ENCODE peak calls at places on chromosome 17, in four cellular contexts. One of them, this sample, is unnamed.

GRCh38 chr17:75428775-75429469 is 23.4 kb upstream of the GRB2 start:
- DNase-seq in stimulated activated CD8-positive, alpha-beta memory T cell treated with anti-CD3 and anti-CD28 coated beads, Interleukin-15, amount 100 ng/mL, for 24 hours: no peak
- DNase-seq in activated T-cell treated with anti-CD3 and anti-CD28 coated beads, Interleukin-2, amount 50 U/mL, for 72 hours: no peak
- DNase-seq in amniotic stem cell: peak
- DNase-seq in this sample: no peak

GRCh38 chr17:19304209-19304608 is 58.3 kb downstream of the B9D1 start:
- DNase-seq in amniotic stem cell: no peak
- DNase-seq in activated T-cell treated with anti-CD3 and anti-CD28 coated beads, Interleukin-2, amount 50 U/mL, for 72 hours: no peak
- DNase-seq in stimulated activated CD8-positive, alpha-beta memory T cell treated with anti-CD3 and anti-CD28 coated beads, Interleukin-15, amount 100 ng/mL, for 24 hours: no peak
- DNase-seq in this sample: no peak

GRCh38 chr17:38538906-38539305 is 66.8 kb downstream of the SRCIN1 start:
- DNase-seq in stimulated activated CD8-positive, alpha-beta memory T cell treated with anti-CD3 and anti-CD28 coated beads, Interleukin-15, amount 100 ng/mL, for 24 hours: no peak
- DNase-seq in amniotic stem cell: no peak
- DNase-seq in activated T-cell treated with anti-CD3 and anti-CD28 coated beads, Interleukin-2, amount 50 U/mL, for 72 hours: no peak
- DNase-seq in this sample: no peak

GRCh38 chr17:41678411-41678906 is 10.2 kb upstream of the EIF1 start:
- DNase-seq in stimulated activated CD8-positive, alpha-beta memory T cell treated with anti-CD3 and anti-CD28 coated beads, Interleukin-15, amount 100 ng/mL, for 24 hours: no peak
- DNase-seq in activated T-cell treated with anti-CD3 and anti-CD28 coated beads, Interleukin-2, amount 50 U/mL, for 72 hours: no peak
- DNase-seq in amniotic stem cell: no peak
- DNase-seq in this sample: no peak

GRCh38 chr17:208429-208828 is 27.0 kb upstream of the DOC2B start:
- DNase-seq in stimulated activated CD8-positive, alpha-beta memory T cell treated with anti-CD3 and anti-CD28 coated beads, Interleukin-15, amount 100 ng/mL, for 24 hours: no peak
- DNase-seq in amniotic stem cell: no peak
- DNase-seq in activated T-cell treated with anti-CD3 and anti-CD28 coated beads, Interleukin-2, amount 50 U/mL, for 72 hours: no peak
- DNase-seq in this sample: no peak

GRCh38 chr17:37713028-37713431 is 31.8 kb downstream of the HNF1B start:
- DNase-seq in activated T-cell treated with anti-CD3 and anti-CD28 coated beads, Interleukin-2, amount 50 U/mL, for 72 hours: no peak
- DNase-seq in amniotic stem cell: no peak
- DNase-seq in stimulated activated CD8-positive, alpha-beta memory T cell treated with anti-CD3 and anti-CD28 coated beads, Interleukin-15, amount 100 ng/mL, for 24 hours: no peak
- DNase-seq in this sample: no peak

GRCh38 chr17:77049440-77049839 is 91.3 kb upstream of the SEC14L1 start:
- DNase-seq in amniotic stem cell: no peak
- DNase-seq in stimulated activated CD8-positive, alpha-beta memory T cell treated with anti-CD3 and anti-CD28 coated beads, Interleukin-15, amount 100 ng/mL, for 24 hours: no peak
- DNase-seq in activated T-cell treated with anti-CD3 and anti-CD28 coated beads, Interleukin-2, amount 50 U/mL, for 72 hours: no peak
- DNase-seq in this sample: no peak

GRCh38 chr17:44531019-44531418 is 26.3 kb upstream of the FZD2 start:
- DNase-seq in stimulated activated CD8-positive, alpha-beta memory T cell treated with anti-CD3 and anti-CD28 coated beads, Interleukin-15, amount 100 ng/mL, for 24 hours: no peak
- DNase-seq in amniotic stem cell: no peak
- DNase-seq in activated T-cell treated with anti-CD3 and anti-CD28 coated beads, Interleukin-2, amount 50 U/mL, for 72 hours: no peak
- DNase-seq in this sample: no peak

GRCh38 chr17:65297384-65297783 is 160.2 kb downstream of the RGS9 start:
- DNase-seq in activated T-cell treated with anti-CD3 and anti-CD28 coated beads, Interleukin-2, amount 50 U/mL, for 72 hours: no peak
- DNase-seq in amniotic stem cell: no peak
- DNase-seq in stimulated activated CD8-positive, alpha-beta memory T cell treated with anti-CD3 and anti-CD28 coated beads, Interleukin-15, amount 100 ng/mL, for 24 hours: no peak
- DNase-seq in this sample: no peak

GRCh38 chr17:76512366-76513305 is 11.4 kb upstream of the RHBDF2 start:
- DNase-seq in stimulated activated CD8-positive, alpha-beta memory T cell treated with anti-CD3 and anti-CD28 coated beads, Interleukin-15, amount 100 ng/mL, for 24 hours: no peak
- DNase-seq in activated T-cell treated with anti-CD3 and anti-CD28 coated beads, Interleukin-2, amount 50 U/mL, for 72 hours: no peak
- DNase-seq in amniotic stem cell: no peak
- DNase-seq in this sample: no peak

This sample was measured in NT2/D1.